ENCODE peak calls at places on chromosomes 2 and 18, in five cellular contexts. P, Y, V, J and A are unnamed samples.

GRCh38 chr2:6356127-6356761 is 509.5 kb downstream of the CMPK2 start:
- DNase-seq in P (no peak), Y (no peak), V (no peak), J (no peak), A (no peak)

GRCh38 chr2:113283704-113284284 is 5.1 kb upstream of the PAX8 start:
- DNase-seq in P (peak), Y (peak), V (peak), J (peak), A (no peak)

GRCh38 chr2:25063876-25064660 is 22.2 kb downstream of the EFR3B start:
- DNase-seq in P (no peak), Y (no peak), V (no peak), J (no peak), A (no peak)

GRCh38 chr18:67864677-67865340 is 348.3 kb upstream of the DSEL start:
- DNase-seq in P (peak), Y (no peak), V (no peak), J (no peak), A (no peak)

GRCh38 chr2:201661366-201661765 is 18.1 kb upstream of the TMEM237 start:
- DNase-seq in P (no peak), Y (no peak), V (no peak), J (no peak), A (no peak)

GRCh38 chr18:5894215-5894612 is 1.1 kb downstream of the TMEM200C start:
- DNase-seq in P (no peak), Y (no peak), V (no peak), J (no peak), A (no peak)

GRCh38 chr2:69693059-69693458 is 48.9 kb upstream of the ANXA4 start:
- DNase-seq in P (no peak), Y (no peak), V (no peak), J (no peak), A (no peak)

GRCh38 chr2:101114268-101114783 is 36.9 kb downstream of the TBC1D8 start:
- DNase-seq in P (no peak), Y (no peak), V (no peak), J (no peak), A (no peak)

GRCh38 chr18:4335386-4335785 is 119.7 kb downstream of the DLGAP1 start:
- DNase-seq in P (no peak), Y (no peak), V (no peak), J (no peak), A (no peak)

GRCh38 chr18:4333043-4333442 is 122.1 kb downstream of the DLGAP1 start:
- DNase-seq in P (no peak), Y (no peak), V (no peak), J (no peak), A (no peak)
- TF ChIP-seq CTCF in P (no peak), Y (no peak), V (no peak), J (no peak), A (no peak)

GRCh38 chr2:186780701-186781316 is 68.2 kb downstream of the ZSWIM2 start:
- DNase-seq in P (peak), Y (no peak), V (peak), J (peak), A (no peak)
- TF ChIP-seq CTCF in P (peak), Y (no peak), V (peak), J (peak), A (peak)

DNA sequence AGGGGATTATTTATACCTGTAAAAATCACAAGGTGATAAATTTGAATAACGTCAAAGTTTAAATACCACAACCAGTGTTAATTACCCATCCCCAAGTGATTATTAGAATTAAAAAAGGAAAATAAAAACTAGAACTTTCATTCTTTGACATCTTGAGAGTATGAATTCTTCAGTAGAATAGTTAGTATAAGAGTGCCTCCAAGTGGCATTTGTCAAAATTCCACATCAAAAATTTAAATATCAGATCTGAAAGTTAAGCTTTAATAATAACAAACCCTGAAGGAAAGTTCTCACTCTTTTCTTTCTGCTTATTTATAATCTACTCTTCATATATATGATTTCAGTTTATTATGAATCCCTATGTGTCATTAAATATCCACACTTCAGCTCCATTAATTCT is 273.7 kb upstream of the KYNU start:
- DNase-seq in P (no peak), Y (no peak), V (no peak), J (no peak), A (no peak)
- TF ChIP-seq CTCF in P (no peak), Y (no peak), V (peak), J (peak), A (peak)

DNA sequence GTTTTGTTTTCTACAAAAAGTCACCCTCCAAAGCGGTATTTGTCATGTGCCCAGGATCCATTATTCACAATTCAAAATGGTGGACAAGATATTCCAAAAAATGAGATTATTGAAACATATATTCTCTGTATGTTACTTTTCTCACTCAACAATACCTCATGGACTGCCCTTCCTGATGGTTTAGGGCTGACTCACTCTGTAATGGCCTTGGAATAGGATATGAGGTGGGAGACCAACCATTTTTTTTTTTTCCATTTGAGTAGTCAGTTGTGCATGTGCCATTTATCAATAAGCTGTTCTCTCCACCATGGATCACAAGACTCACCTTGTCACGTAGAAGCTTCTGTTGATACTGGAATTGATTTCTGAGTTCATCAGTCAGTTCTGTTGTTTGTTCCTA is 64.5 kb downstream of the LYPD6 start:
- DNase-seq in P (no peak), Y (no peak), V (peak), J (no peak), A (no peak)
- TF ChIP-seq CTCF in P (no peak), Y (no peak), V (no peak), J (no peak), A (no peak)

DNA sequence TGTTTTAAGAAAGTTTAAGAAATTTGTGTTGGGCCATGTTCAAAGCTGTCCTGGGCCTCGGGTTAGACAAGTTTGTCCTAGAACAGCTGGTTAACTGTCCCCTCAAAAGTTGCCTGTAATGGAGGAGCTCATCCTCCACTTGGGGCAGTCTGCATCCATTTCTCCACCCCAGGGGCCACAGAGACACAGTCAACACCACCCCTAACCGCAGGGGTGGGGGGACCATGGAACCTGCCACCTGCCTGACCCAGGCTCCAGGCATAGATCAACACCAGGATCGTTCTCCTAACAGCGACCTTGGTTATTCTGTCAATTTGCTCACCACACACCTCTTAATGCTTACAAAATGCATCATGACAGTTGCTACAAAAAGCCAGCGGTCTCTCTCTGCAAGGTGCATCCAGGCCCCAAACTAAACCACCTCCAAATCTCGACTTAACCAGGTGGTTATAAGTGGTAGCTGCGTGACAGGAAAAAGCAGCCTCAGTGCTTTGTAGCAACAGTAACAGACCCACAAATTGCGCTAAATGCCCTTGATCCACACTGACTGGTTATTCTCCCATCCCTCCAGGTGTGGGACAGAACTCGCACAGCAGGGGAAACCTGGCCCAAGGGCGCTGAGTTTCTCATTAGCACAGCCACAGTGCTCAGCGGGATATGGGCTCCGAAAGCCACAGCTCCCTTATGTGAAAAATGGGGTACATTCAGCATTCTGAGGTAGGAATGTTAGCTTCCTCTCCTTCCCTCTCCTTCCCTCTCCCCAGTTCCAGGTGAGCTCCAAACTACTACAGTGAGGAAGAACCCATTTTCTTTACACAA is 48.0 kb downstream of the HDLBP start:
- DNase-seq in P (no peak), Y (peak), V (no peak), J (no peak), A (no peak)
- TF ChIP-seq CTCF in P (no peak), Y (no peak), V (no peak), J (no peak), A (no peak)

GRCh38 chr18:76610012-76610411 is 115.0 kb upstream of the ZNF516 start:
- DNase-seq in P (no peak), Y (no peak), V (no peak), J (no peak), A (no peak)
- TF ChIP-seq CTCF in P (no peak), Y (no peak), V (no peak), J (no peak), A (no peak)

DNA sequence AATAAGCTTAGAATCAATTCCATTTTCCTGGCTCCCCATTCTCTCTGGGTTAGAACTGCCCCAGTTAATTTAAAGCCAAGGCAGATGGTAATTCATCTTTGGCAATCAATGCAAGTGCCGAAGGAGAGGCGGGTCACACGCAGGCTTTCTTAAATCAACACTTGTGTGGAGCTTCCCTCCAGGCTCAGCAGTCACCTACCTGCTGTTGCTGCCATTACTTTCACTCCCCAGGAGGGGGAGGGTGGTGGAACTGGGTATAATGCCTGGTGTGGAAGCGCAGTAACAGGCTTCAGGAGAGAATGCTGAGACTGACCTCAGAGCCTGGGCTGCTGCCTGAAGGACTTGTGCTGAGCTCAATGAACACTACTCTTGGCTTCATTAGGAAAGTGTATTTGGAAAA is 19.2 kb downstream of the TTR start:
- DNase-seq in P (peak), Y (no peak), V (peak), J (peak), A (no peak)
- TF ChIP-seq CTCF in P (peak), Y (no peak), V (peak), J (peak), A (peak)